ENCODE peak calls at places on chromosomes 1 and 21, in eight cellular contexts. E is mammary epithelial cell, N is uterus, D is upper lobe of right lung, G is heart left ventricle, Q is dorsolateral prefrontal cortex, F is breast epithelium, Y is sigmoid colon. I is an unnamed sample.

GRCh38 chr1:173418107-173418985 is 58.8 kb upstream of the PRDX6 start:
- DNase-seq in E (no peak), N (no peak), D (no peak), G (no peak), Q (no peak), F (no peak), Y (no peak), I (no peak)

GRCh38 chr1:160776178-160776577 is 19.8 kb upstream of the LY9 start:
- DNase-seq in E (no peak), N (no peak), D (no peak), G (no peak), Q (no peak), F (no peak), Y (no peak), I (no peak)

GRCh38 chr1:231817813-231818212 is 191.2 kb downstream of the DISC1 start:
- DNase-seq in E (no peak), N (no peak), D (no peak), G (no peak), Q (no peak), F (no peak), Y (no peak), I (no peak)

GRCh38 chr1:20660363-20661234 is 570 bp downstream of the DDOST start:
- DNase-seq in E (no peak), N (no peak), D (no peak), G (no peak), Q (no peak), F (no peak), Y (no peak), I (no peak)

GRCh38 chr1:227356582-227357228 is 38.4 kb upstream of the CDC42BPA start:
- DNase-seq in E (peak; percentile 64), N (no peak), D (no peak), G (no peak), Q (no peak), F (no peak), Y (no peak), I (no peak)

GRCh38 chr21:40466893-40467483 is 380.0 kb downstream of the DSCAM start:
- DNase-seq in E (peak; percentile 8), N (no peak), D (no peak), G (no peak), Q (no peak), F (no peak), Y (no peak), I (peak; percentile 14)

GRCh38 chr1:41611068-41611931 is 126.8 kb upstream of the EDN2 start:
- DNase-seq in E (no peak), N (no peak), D (no peak), G (no peak), Q (no peak), F (no peak), Y (peak; percentile 44), I (no peak)

GRCh38 chr21:43353282-43354010 is 73.5 kb downstream of the SIK1 start:
- DNase-seq in E (no peak), N (no peak), D (no peak), G (no peak), Q (no peak), F (no peak), Y (no peak), I (no peak)

GRCh38 chr21:26050857-26051256 is 119.7 kb downstream of the APP start:
- DNase-seq in E (no peak), N (no peak), D (no peak), G (no peak), Q (no peak), F (no peak), Y (no peak), I (no peak)

GRCh38 chr1:181352695-181353094 is 130.6 kb upstream of the CACNA1E start:
- DNase-seq in E (no peak), N (no peak), D (no peak), G (no peak), Q (no peak), F (no peak), Y (no peak), I (no peak)

GRCh38 chr1:211698161-211699026 is 23.0 kb upstream of the NEK2 start:
- DNase-seq in E (peak; percentile 64), N (peak; percentile 21), D (peak; percentile 90), G (peak; percentile 89), Q (peak; percentile 79), F (peak; percentile 66), Y (peak; percentile 79), I (peak; percentile 93)

GRCh38 chr1:90246069-90246468 is 251.2 kb downstream of the ZNF326 start:
- DNase-seq in E (no peak), N (no peak), D (no peak), G (no peak), Q (no peak), F (no peak), Y (no peak), I (no peak)

GRCh38 chr1:195053478-195053877 is 1554.8 kb downstream of the KCNT2 start:
- DNase-seq in E (no peak), N (no peak), D (no peak), G (no peak), Q (no peak), F (no peak), Y (no peak), I (no peak)

GRCh38 chr1:11158720-11159321 is 30.3 kb upstream of the ANGPTL7 start:
- DNase-seq in E (peak; percentile 89), N (no peak), D (no peak), G (no peak), Q (no peak), F (no peak), Y (peak; percentile 8), I (no peak)

GRCh38 chr1:3075666-3076387 is 6.8 kb downstream of the PRDM16 start:
- DNase-seq in E (no peak), N (no peak), D (no peak), G (no peak), Q (no peak), F (no peak), Y (no peak), I (no peak)

GRCh38 chr1:104072915-104073371 is 323.2 kb downstream of the AMY1C start:
- DNase-seq in E (no peak), N (no peak), D (no peak), G (no peak), Q (no peak), F (no peak), Y (no peak), I (no peak)

GRCh38 chr1:41802532-41803501 is 115.9 kb downstream of the HIVEP3 start:
- DNase-seq in E (peak; percentile 56), N (peak; percentile 27), D (peak; percentile 79), G (peak; percentile 88), Q (peak; percentile 56), F (peak; percentile 82), Y (peak; percentile 78), I (no peak)

DNA sequence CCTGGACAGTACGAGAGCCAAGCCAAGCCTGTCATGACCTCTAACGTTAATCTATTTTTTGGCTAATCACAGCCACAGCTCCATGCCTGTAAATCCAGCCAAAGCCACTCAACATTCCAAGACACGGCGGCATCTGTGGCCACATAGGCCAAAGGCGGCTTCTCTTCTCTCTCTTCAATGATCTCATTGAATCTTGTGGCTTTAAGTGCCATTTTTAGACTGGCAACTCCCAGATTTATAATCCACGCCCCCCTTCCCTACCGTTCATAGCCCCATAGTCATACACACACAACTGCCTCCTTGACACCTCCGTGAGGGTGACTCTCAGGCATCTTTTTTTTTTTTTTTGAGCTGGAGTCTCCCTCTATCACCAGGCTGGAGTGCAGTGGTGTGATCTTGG is 5.7 kb upstream of the SELENON start:
- DNase-seq in E (no peak), N (no peak), D (no peak), G (no peak), Q (no peak), F (no peak), Y (no peak), I (peak; percentile 40)
- TF ChIP-seq CTCF in E (no peak), N (no peak), D (no peak), G (no peak), Q (no peak), F (no peak), Y (no peak), I (no peak)

GRCh38 chr1:156528231-156528630 is 27.7 kb upstream of the MEF2D start:
- DNase-seq in E (no peak), N (no peak), D (peak; percentile 18), G (no peak), Q (no peak), F (no peak), Y (no peak), I (no peak)
- H3K27ac ChIP-seq in E (no peak overlapping the region), N (no peak overlapping the region), D (no peak overlapping the region), G (no peak overlapping the region), Q (no peak overlapping the region), F (no peak overlapping the region), Y (no peak overlapping the region), I (no peak overlapping the region)

GRCh38 chr1:26994020-26994745 is 691 bp downstream of the TRNP1 start:
- DNase-seq in E (no peak), N (no peak), D (no peak), G (peak; percentile 64), Q (no peak), F (no peak), Y (no peak), I (no peak)

GRCh38 chr1:26996024-26996423 is 2.5 kb downstream of the TRNP1 start:
- DNase-seq in E (peak; percentile 74), N (no peak), D (no peak), G (no peak), Q (no peak), F (no peak), Y (no peak), I (no peak)

GRCh38 chr1:26994772-26995625 is 1.5 kb downstream of the TRNP1 start:
- DNase-seq in E (peak; percentile 66), N (no peak), D (no peak), G (peak; percentile 22), Q (no peak), F (no peak), Y (no peak), I (no peak)

GRCh38 chr1:26993237-26994019 is at the start of gene TRNP1:
- DNase-seq in E (peak; percentile 78), N (peak; percentile 72), D (peak; percentile 86), G (peak; percentile 86), Q (peak; percentile 88), F (peak; percentile 80), Y (peak; percentile 85), I (peak; percentile 77)

GRCh38 chr1:26991310-26992116 is 2.0 kb upstream of the TRNP1 start:
- DNase-seq in E (no peak), N (no peak), D (no peak), G (peak; percentile 48), Q (no peak), F (no peak), Y (no peak), I (peak; percentile 82)
- TF ChIP-seq CTCF in E (no peak), N (no peak), D (no peak), G (no peak), Q (no peak), F (no peak), Y (no peak), I (peak; percentile 53)

GRCh38 chr1:19057182-19057779 is 100.8 kb upstream of the IFFO2 start:
- DNase-seq in E (no peak), N (no peak), D (no peak), G (no peak), Q (no peak), F (no peak), Y (no peak), I (no peak)

GRCh38 chr1:19061343-19061742 is 104.9 kb upstream of the IFFO2 start:
- DNase-seq in E (no peak), N (no peak), D (no peak), G (no peak), Q (no peak), F (no peak), Y (no peak), I (no peak)

GRCh38 chr1:19058476-19058797 is 102.0 kb upstream of the IFFO2 start:
- DNase-seq in E (no peak), N (no peak), D (no peak), G (no peak), Q (no peak), F (no peak), Y (no peak), I (no peak)

GRCh38 chr1:19057784-19058475 is 101.5 kb upstream of the IFFO2 start:
- DNase-seq in E (no peak), N (no peak), D (no peak), G (no peak), Q (no peak), F (no peak), Y (no peak), I (no peak)

GRCh38 chr1:19059773-19060172 is 103.3 kb upstream of the IFFO2 start:
- DNase-seq in E (no peak), N (no peak), D (no peak), G (no peak), Q (no peak), F (no peak), Y (no peak), I (no peak)
- H3K27ac ChIP-seq in E (no peak overlapping the region), N (no peak overlapping the region), D (no peak overlapping the region), G (no peak overlapping the region), Q (no peak overlapping the region), F (no peak overlapping the region), Y (no peak overlapping the region), I (no peak overlapping the region)